ENCODE peak calls at places on chromosomes 4 and X, in ten cellular contexts. G is IMR-90, F is adrenal gland, H is spleen, N is sigmoid colon, B is endothelial cell of umbilical vein, W is heart left ventricle, I is A549, V is ovary, M is tibial nerve. E is an unnamed sample.

GRCh38 chr4:59537231-59537886 is 1662.8 kb upstream of the ADGRL3 start:
- DNase-seq in M (no peak), B (no peak), F (no peak), G (no peak), V (no peak), N (no peak), H (no peak), I (no peak), W (no peak), E (no peak)

GRCh38 chr4:169398294-169398693 is 127.5 kb upstream of the SH3RF1 start:
- DNase-seq in W (no peak), I (no peak), V (no peak), N (no peak), M (no peak), H (no peak), F (no peak), B (peak), G (peak), E (no peak)

GRCh38 chrX:81195712-81196111 is 6.0 kb downstream of the HMGN5 start:
- DNase-seq in H (no peak), I (peak), B (peak), G (peak), N (no peak), W (no peak), V (no peak), F (peak), M (peak), E (no peak)

GRCh38 chr4:111228874-111229273 is 606.0 kb upstream of the PITX2 start:
- DNase-seq in M (no peak), I (no peak), F (no peak), N (no peak), B (peak), W (no peak), V (no peak), G (peak), H (no peak), E (no peak)

GRCh38 chrX:19670321-19670750 is 155.0 kb upstream of the MAP3K15 start:
- DNase-seq in B (no peak), H (no peak), W (no peak), G (peak), V (no peak), M (peak), I (no peak), F (no peak), N (no peak), E (no peak)

GRCh38 chr4:122777846-122778501 is 45.5 kb downstream of the BBS12 start:
- DNase-seq in V (no peak), N (no peak), G (peak), I (no peak), B (no peak), W (no peak), M (no peak), F (no peak), H (no peak), E (no peak)

GRCh38 chrX:100417671-100418070 is 7.6 kb upstream of the PCDH19 start:
- DNase-seq in I (no peak), G (no peak), M (peak), H (no peak), W (no peak), V (peak), F (no peak), B (peak), N (no peak), E (no peak)

GRCh38 chr4:139509727-139510410 is 46.1 kb downstream of the SETD7 start:
- DNase-seq in V (no peak), G (no peak), M (no peak), W (no peak), N (no peak), B (peak), F (no peak), H (no peak), I (peak), E (no peak)

GRCh38 chr4:39308576-39308975 is 57.6 kb downstream of the RFC1 start:
- DNase-seq in G (no peak), N (no peak), H (no peak), M (no peak), I (no peak), W (no peak), B (peak), F (no peak), V (no peak), E (no peak)

GRCh38 chrX:95974885-95975284 is 709.8 kb upstream of the DIAPH2 start:
- DNase-seq in B (no peak), M (no peak), N (no peak), I (no peak), G (no peak), H (no peak), V (no peak), W (no peak), F (no peak), E (no peak)

GRCh38 chrX:110954428-110954827 is 141.6 kb upstream of the PAK3 start:
- DNase-seq in H (no peak), M (no peak), V (no peak), B (no peak), F (no peak), I (no peak), W (no peak), N (no peak), G (no peak), E (no peak)

GRCh38 chr4:127261476-127261875 is 371.3 kb upstream of the INTU start:
- DNase-seq in N (no peak), I (no peak), W (no peak), B (no peak), F (no peak), G (no peak), H (no peak), V (no peak), M (no peak), E (no peak)

GRCh38 chrX:100649550-100650356 is 5.8 kb downstream of the SRPX2 start:
- DNase-seq in N (peak), I (peak), V (peak), F (peak), W (peak), M (peak), B (peak), H (no peak), G (peak), E (no peak)

GRCh38 chr4:44760142-44760898 is 34.0 kb upstream of the GNPDA2 start:
- DNase-seq in W (no peak), H (no peak), V (no peak), B (peak), F (no peak), I (peak), G (peak), M (no peak), N (no peak), E (no peak)

GRCh38 chr4:188005561-188005960 is 10.0 kb downstream of the ZFP42 start:
- DNase-seq in N (no peak), B (no peak), V (no peak), F (no peak), H (no peak), M (no peak), G (no peak), W (no peak), I (no peak), E (no peak)

GRCh38 chr4:12884846-12885796 is 599.0 kb downstream of the RAB28 start:
- DNase-seq in V (no peak), I (no peak), N (no peak), H (no peak), M (no peak), F (no peak), G (no peak), W (no peak), B (no peak), E (no peak)

GRCh38 chrX:38860106-38861013 is 59.1 kb downstream of the MID1IP1 start:
- DNase-seq in B (no peak), H (no peak), M (no peak), V (no peak), I (no peak), W (no peak), F (no peak), G (no peak), N (no peak), E (no peak)

DNA sequence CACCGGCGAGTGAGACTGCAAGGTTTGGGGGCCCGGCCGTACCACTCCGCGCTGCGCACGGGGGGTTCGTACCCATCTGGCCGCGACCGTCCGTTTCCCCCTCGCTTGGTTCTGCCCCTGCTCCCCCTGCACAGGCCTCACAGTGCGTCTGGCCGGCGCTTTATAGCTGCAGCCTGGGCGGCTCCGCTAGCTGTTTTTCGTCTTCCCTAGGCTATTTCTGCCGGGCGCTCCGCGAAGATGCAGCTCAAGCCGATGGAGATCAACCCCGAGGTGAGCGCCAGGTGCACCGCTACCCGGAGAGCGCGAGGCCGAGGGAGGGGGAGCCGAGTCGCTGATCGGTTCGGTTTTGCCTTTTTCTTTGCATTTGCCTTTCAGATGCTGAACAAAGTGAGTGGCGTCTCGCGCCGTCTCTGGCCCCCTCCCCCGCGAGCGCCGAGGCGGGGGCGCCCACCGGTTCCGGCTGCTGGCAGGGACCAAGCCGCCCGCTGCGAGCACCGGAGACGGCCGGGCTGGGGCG is at the start of gene UCHL1:
- DNase-seq in V (peak), M (no peak), N (peak), H (no peak), I (peak), F (peak), B (peak), W (no peak), G (peak), E (peak)
- TF ChIP-seq POLR2A in V (peak), M (no peak), N (no peak), H (no peak), I (peak), F (no peak), B (peak), W (no peak), G (peak), E (peak)

GRCh38 chr4:176077561-176077960 is 11.9 kb downstream of the WDR17 start:
- DNase-seq in V (no peak), H (no peak), G (no peak), F (no peak), N (no peak), I (no peak), W (no peak), M (no peak), B (no peak), E (no peak)
- TF ChIP-seq POLR2A in V (no peak), H (no peak), G (no peak), F (no peak), N (no peak), I (no peak), W (no peak), M (no peak), B (no peak), E (no peak)

GRCh38 chr4:184808719-184809062 is 17.1 kb downstream of the ACSL1 start:
- DNase-seq in B (no peak), H (no peak), M (no peak), I (no peak), N (no peak), V (no peak), G (peak), F (no peak), W (no peak), E (no peak)
- TF ChIP-seq POLR2A in B (no peak), H (no peak), M (no peak), I (no peak), N (no peak), V (no peak), G (no peak), F (no peak), W (no peak), E (no peak)

DNA sequence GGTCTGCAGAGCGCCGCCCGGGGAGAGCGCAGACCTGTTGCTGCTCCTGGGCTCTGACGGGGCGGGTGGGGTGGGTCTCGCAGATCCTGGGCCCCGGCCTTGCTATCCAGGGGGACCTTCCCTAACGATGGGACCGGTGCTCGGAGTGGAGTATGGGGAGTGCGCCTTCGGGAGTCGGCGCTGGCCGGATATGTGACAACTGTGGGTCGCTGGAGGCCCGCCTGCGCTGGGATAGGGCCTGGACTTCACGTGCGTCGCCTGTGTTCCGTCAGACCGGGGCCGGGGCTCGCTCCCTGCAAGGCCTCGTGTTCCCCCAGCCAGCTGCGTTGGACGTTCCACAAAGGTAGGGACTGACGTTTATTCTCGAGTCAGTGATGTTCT is 1.2 kb downstream of the TBL1X start:
- DNase-seq in G (peak), B (peak), V (peak), W (peak), F (peak), M (peak), I (peak), N (peak), H (peak), E (peak)
- TF ChIP-seq POLR2A in G (no peak), B (no peak), V (no peak), W (no peak), F (peak), M (no peak), I (no peak), N (no peak), H (no peak), E (no peak)

GRCh38 chr4:20251796-20252655 is at the start of gene SLIT2:
- DNase-seq in W (peak), H (peak), V (peak), B (peak), I (peak), G (peak), M (peak), N (peak), F (peak), E (peak)
- TF ChIP-seq POLR2A in W (no peak), H (no peak), V (peak), B (peak), I (no peak), G (peak), M (peak), N (peak), F (peak), E (no peak)

GRCh38 chr4:109702950-109703663 is at the start of gene CASP6:
- DNase-seq in H (peak), F (peak), M (peak), B (peak), G (peak), V (peak), W (peak), N (peak), I (peak), E (peak)
- TF ChIP-seq POLR2A in H (no peak), F (peak), M (no peak), B (peak), G (no peak), V (no peak), W (no peak), N (no peak), I (peak), E (peak)

GRCh38 chr4:53601251-53601764 is 10.0 kb upstream of the LNX1 start:
- DNase-seq in M (peak), G (no peak), H (no peak), B (peak), N (no peak), V (peak), I (peak), W (no peak), F (peak), E (no peak)
- TF ChIP-seq POLR2A in M (no peak), G (no peak), H (no peak), B (no peak), N (no peak), V (no peak), I (no peak), W (no peak), F (no peak), E (no peak)

E was measured in GM12892.